ENCODE peak calls at places on chromosomes 3 and 15, in four cellular contexts. F is K562, W is HepG2, E is GM12878. V is an unnamed sample. For H3K4me1, the result is how much of the 10 kb centered on the place peaks cover.

GRCh38 chr3:126685041-126685440 is 19.0 kb upstream of the CHCHD6 start:
- DNase-seq in F (no peak), W (no peak), E (no peak), V (no peak)

GRCh38 chr3:114899186-114899931 is 247.7 kb downstream of the ZBTB20 start:
- DNase-seq in F (no peak), W (peak), E (no peak), V (no peak)

GRCh38 chr3:20692675-20693074 is 506.7 kb upstream of the SGO1 start:
- DNase-seq in F (no peak), W (no peak), E (no peak), V (no peak)

GRCh38 chr15:72838311-72838731 is 54.8 kb upstream of the ADPGK start:
- DNase-seq in F (no peak), W (no peak), E (no peak), V (no peak)

GRCh38 chr3:123877965-123878364 is 6.2 kb downstream of the MYLK start:
- DNase-seq in F (no peak), W (no peak), E (no peak), V (no peak)

GRCh38 chr3:123126653-123127052 is 59.8 kb downstream of the PDIA5 start:
- DNase-seq in F (no peak), W (no peak), E (no peak), V (no peak)

GRCh38 chr15:39025331-39025730 is 460.7 kb upstream of the RASGRP1 start:
- DNase-seq in F (no peak), W (no peak), E (no peak), V (no peak)

GRCh38 chr3:33211444-33211843 is 7.2 kb downstream of the SUSD5 start:
- DNase-seq in F (no peak), W (no peak), E (no peak), V (peak)

GRCh38 chr3:159711560-159712333 is 276.9 kb upstream of the IL12A start:
- DNase-seq in F (no peak), W (no peak), E (no peak), V (peak)

GRCh38 chr3:123353852-123354238 is 95.0 kb downstream of the ADCY5 start:
- DNase-seq in F (no peak), W (no peak), E (no peak), V (no peak)

GRCh38 chr3:45098315-45098714 is 47.9 kb downstream of the CDCP1 start:
- DNase-seq in F (no peak), W (no peak), E (no peak), V (no peak)

GRCh38 chr15:81887913-81888312 is 157.9 kb downstream of the MEX3B start:
- DNase-seq in F (no peak), W (no peak), E (no peak), V (no peak)

GRCh38 chr3:73520931-73521461 is 103.7 kb downstream of the PDZRN3 start:
- DNase-seq in F (no peak), W (no peak), E (no peak), V (no peak)

GRCh38 chr3:31466866-31467265 is 65.9 kb upstream of the STT3B start:
- DNase-seq in F (no peak), W (no peak), E (no peak), V (no peak)

GRCh38 chr3:141875893-141876380 is 506 bp upstream of the ATP1B3 start:
- DNase-seq in F (peak), W (no peak), E (no peak), V (peak)

GRCh38 chr3:105905328-105905727 is 36.5 kb upstream of the CBLB start:
- DNase-seq in F (no peak), W (no peak), E (no peak), V (no peak)

GRCh38 chr3:66693461-66693912 is 192.7 kb upstream of the LRIG1 start:
- DNase-seq in F (no peak), W (no peak), E (no peak), V (no peak)

GRCh38 chr15:70584838-70585706 is 178.3 kb downstream of the UACA start:
- DNase-seq in F (no peak), W (peak), E (no peak), V (peak)

GRCh38 chr3:168034152-168034928 is 61.4 kb downstream of the GOLIM4 start:
- DNase-seq in F (peak), W (no peak), E (no peak), V (no peak)

GRCh38 chr3:180040966-180041365 is 4.2 kb upstream of the PEX5L start:
- DNase-seq in F (no peak), W (no peak), E (no peak), V (no peak)

GRCh38 chr15:42608110-42608531 is 32.7 kb downstream of the STARD9 start:
- DNase-seq in F (peak), W (no peak), E (peak), V (no peak)

GRCh38 chr3:147120029-147120428 is 286.3 kb downstream of the ZIC4 start:
- DNase-seq in F (no peak), W (peak), E (no peak), V (peak)

GRCh38 chr3:94195381-94195780 is 132.5 kb downstream of the NSUN3 start:
- DNase-seq in F (no peak), W (no peak), E (no peak), V (no peak)

GRCh38 chr3:193897791-193898190 is 238.2 kb upstream of the HES1 start:
- DNase-seq in F (peak), W (no peak), E (no peak), V (no peak)

GRCh38 chr3:157347577-157348303 is 88.9 kb upstream of the PTX3 start:
- DNase-seq in F (peak), W (no peak), E (no peak), V (no peak)

GRCh38 chr3:142366434-142366833 is 81.4 kb downstream of the XRN1 start:
- DNase-seq in F (peak), W (peak), E (no peak), V (peak)

GRCh38 chr3:46950661-46951241 is 25.8 kb downstream of the CCDC12 start:
- DNase-seq in F (no peak), W (no peak), E (no peak), V (no peak)

GRCh38 chr15:101250931-101251829 is 668 bp downstream of the CHSY1 start:
- DNase-seq in F (peak), W (no peak), E (no peak), V (peak)

GRCh38 chr3:193686665-193687506 is 93.9 kb downstream of the OPA1 start:
- DNase-seq in F (peak), W (no peak), E (no peak), V (no peak)

GRCh38 chr3:187741403-187742350 is 3.6 kb downstream of the BCL6 start:
- DNase-seq in F (peak), W (peak), E (no peak), V (peak)

GRCh38 chr3:183356920-183357319 is 71.5 kb downstream of the MCF2L2 start:
- DNase-seq in F (no peak), W (no peak), E (no peak), V (no peak)
- H3K4me1 ChIP-seq in F (half or more), W (under half), E (under half), V (under half)

DNA sequence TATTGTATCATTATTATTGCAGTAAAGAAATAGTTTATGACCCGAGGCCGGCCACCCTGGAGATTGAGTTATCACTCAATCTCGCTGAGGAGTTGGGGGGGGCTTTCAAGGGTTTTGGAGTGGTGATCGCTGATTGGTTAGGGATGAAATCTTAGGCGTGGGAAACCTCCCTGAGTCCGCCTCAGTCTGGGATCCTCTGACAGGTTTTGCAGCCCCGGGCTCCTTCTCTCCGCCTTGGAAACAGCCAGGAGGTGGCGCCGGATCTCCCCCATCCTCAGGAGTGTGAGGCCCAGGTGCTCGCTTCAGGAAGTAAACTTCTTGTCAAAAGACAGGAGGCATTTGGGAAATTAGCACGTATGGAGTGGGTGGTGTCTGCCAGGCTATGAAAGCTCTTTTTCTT is 41.1 kb upstream of the SEC61A1 start:
- DNase-seq in F (peak), W (peak), E (no peak), V (peak)
- TF ChIP-seq CTCF in F (peak), W (peak), E (peak), V (peak)

GRCh38 chr15:99981839-99982658 is 248.8 kb upstream of the LYSMD4 start:
- DNase-seq in F (no peak), W (no peak), E (no peak), V (no peak)

GRCh38 chr15:99984491-99985243 is 251.4 kb upstream of the LYSMD4 start:
- DNase-seq in F (no peak), W (no peak), E (no peak), V (no peak)

GRCh38 chr15:99983894-99984293 is 250.7 kb upstream of the LYSMD4 start:
- DNase-seq in F (no peak), W (no peak), E (no peak), V (no peak)

GRCh38 chr15:99982662-99983061 is 249.4 kb upstream of the LYSMD4 start:
- DNase-seq in F (no peak), W (no peak), E (no peak), V (no peak)

DNA sequence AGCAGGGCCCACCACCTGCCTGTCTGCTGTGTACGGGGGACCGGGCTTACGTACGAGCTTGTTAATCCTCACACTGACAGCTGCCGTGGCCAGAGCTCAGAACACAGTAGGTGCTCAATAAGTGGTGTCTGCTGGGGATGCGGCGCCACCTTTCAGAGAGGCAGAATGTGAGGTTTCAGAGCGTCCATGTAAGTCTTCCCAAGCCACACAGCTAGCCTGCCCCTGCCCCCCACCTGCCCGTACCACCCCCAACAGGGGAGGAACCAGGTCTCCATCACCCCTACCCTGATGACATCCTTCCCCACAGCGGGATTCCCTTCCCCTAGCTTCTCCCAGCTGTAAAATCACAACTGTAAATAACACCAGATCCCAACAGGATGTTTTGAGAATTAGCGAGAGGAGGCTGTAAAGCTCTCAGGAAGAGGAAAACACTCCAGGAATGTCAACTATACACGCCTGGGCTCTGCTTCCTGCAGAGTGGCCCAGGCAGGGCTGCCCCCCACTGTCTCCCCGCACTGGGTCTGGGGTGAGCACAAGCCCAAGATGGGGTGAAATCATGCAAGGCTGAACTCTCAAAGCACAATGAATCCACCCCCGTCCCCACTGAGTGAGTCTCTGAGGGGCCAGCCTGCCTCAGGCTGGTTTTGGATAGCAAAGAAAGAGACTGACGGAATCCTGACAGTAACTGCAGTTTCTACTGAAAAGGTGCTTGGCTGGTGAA is 250.1 kb upstream of the LYSMD4 start:
- DNase-seq in F (no peak), W (no peak), E (no peak), V (no peak)
- TF ChIP-seq ESRRA in F (no peak), W (no peak), E (no peak), V (no peak)

GRCh38 chr3:133488785-133489367 is 84.6 kb upstream of the CDV3 start:
- DNase-seq in F (peak), W (peak), E (no peak), V (no peak)

GRCh38 chr3:133492159-133492860 is 81.2 kb upstream of the CDV3 start:
- DNase-seq in F (no peak), W (no peak), E (no peak), V (no peak)

GRCh38 chr3:133490468-133491351 is 82.8 kb upstream of the CDV3 start:
- DNase-seq in F (no peak), W (no peak), E (peak), V (no peak)

GRCh38 chr3:133489466-133490085 is 83.9 kb upstream of the CDV3 start:
- DNase-seq in F (no peak), W (no peak), E (no peak), V (no peak)

GRCh38 chr3:133491481-133492059 is 81.9 kb upstream of the CDV3 start:
- DNase-seq in F (no peak), W (no peak), E (no peak), V (no peak)
- H3K4me1 ChIP-seq in F (under half), W (under half), E (under half), V (under half)

GRCh38 chr3:155382396-155383042 is 89.0 kb upstream of the STRIT1 start:
- DNase-seq in F (peak), W (peak), E (no peak), V (peak)
- TF ChIP-seq CTCF in F (peak), W (peak), E (peak), V (peak)

GRCh38 chr3:64878372-64878771 is 190.6 kb upstream of the ADAMTS9 start:
- DNase-seq in F (no peak), W (no peak), E (no peak), V (no peak)
- TF ChIP-seq ESRRA in F (no peak), W (no peak), E (no peak), V (no peak)